ENCODE peak calls at places on chromosomes 4 and X, in nine cellular contexts. One of them, this sample, is unnamed.

GRCh38 chr4:17027495-17027894 is 129.1 kb upstream of the LDB2 start:
- DNase-seq in stimulated activated CD4-positive, alpha-beta T cell treated with anti-CD3 and anti-CD28 coated beads, TNF-alpha, amount 100 ng/mL, for 1 hour: no peak
- DNase-seq in RWPE1: peak
- DNase-seq in EL: peak
- DNase-seq in endothelial cell: no peak
- DNase-seq in fibroblast of the aortic adventitia: peak
- DNase-seq in NCI-H1105 treated with DMSO at 0.1 percent for 48 hours: no peak
- DNase-seq in ELF-1: no peak
- DNase-seq in lower lobe of right lung: no peak
- DNase-seq in this sample: peak

GRCh38 chrX:154541896-154542722 is 4.5 kb downstream of the G6PD start:
- DNase-seq in stimulated activated CD4-positive, alpha-beta T cell treated with anti-CD3 and anti-CD28 coated beads, TNF-alpha, amount 100 ng/mL, for 1 hour: peak
- DNase-seq in RWPE1: peak
- DNase-seq in EL: peak
- DNase-seq in endothelial cell: no peak
- DNase-seq in fibroblast of the aortic adventitia: peak
- DNase-seq in NCI-H1105 treated with DMSO at 0.1 percent for 48 hours: no peak
- DNase-seq in ELF-1: peak
- DNase-seq in lower lobe of right lung: peak
- DNase-seq in this sample: peak

GRCh38 chr4:158255727-158256324 is 45.5 kb downstream of the TMEM144 start:
- DNase-seq in stimulated activated CD4-positive, alpha-beta T cell treated with anti-CD3 and anti-CD28 coated beads, TNF-alpha, amount 100 ng/mL, for 1 hour: no peak
- DNase-seq in RWPE1: peak
- DNase-seq in EL: peak
- DNase-seq in endothelial cell: peak
- DNase-seq in fibroblast of the aortic adventitia: peak
- DNase-seq in NCI-H1105 treated with DMSO at 0.1 percent for 48 hours: peak
- DNase-seq in ELF-1: no peak
- DNase-seq in lower lobe of right lung: no peak
- DNase-seq in this sample: peak

GRCh38 chrX:22110729-22111494 is 78.8 kb downstream of the PHEX start:
- DNase-seq in stimulated activated CD4-positive, alpha-beta T cell treated with anti-CD3 and anti-CD28 coated beads, TNF-alpha, amount 100 ng/mL, for 1 hour: no peak
- DNase-seq in RWPE1: no peak
- DNase-seq in EL: peak
- DNase-seq in endothelial cell: no peak
- DNase-seq in fibroblast of the aortic adventitia: peak
- DNase-seq in NCI-H1105 treated with DMSO at 0.1 percent for 48 hours: no peak
- DNase-seq in ELF-1: no peak
- DNase-seq in lower lobe of right lung: no peak
- DNase-seq in this sample: no peak

GRCh38 chr4:57442834-57443291 is 332.7 kb upstream of the IGFBP7 start:
- DNase-seq in stimulated activated CD4-positive, alpha-beta T cell treated with anti-CD3 and anti-CD28 coated beads, TNF-alpha, amount 100 ng/mL, for 1 hour: no peak
- DNase-seq in RWPE1: peak
- DNase-seq in EL: peak
- DNase-seq in endothelial cell: peak
- DNase-seq in fibroblast of the aortic adventitia: peak
- DNase-seq in NCI-H1105 treated with DMSO at 0.1 percent for 48 hours: peak
- DNase-seq in ELF-1: peak
- DNase-seq in lower lobe of right lung: no peak
- DNase-seq in this sample: peak

GRCh38 chr4:53189011-53189410 is 176.8 kb downstream of the SCFD2 start:
- DNase-seq in stimulated activated CD4-positive, alpha-beta T cell treated with anti-CD3 and anti-CD28 coated beads, TNF-alpha, amount 100 ng/mL, for 1 hour: no peak
- DNase-seq in RWPE1: no peak
- DNase-seq in EL: peak
- DNase-seq in endothelial cell: no peak
- DNase-seq in fibroblast of the aortic adventitia: peak
- DNase-seq in NCI-H1105 treated with DMSO at 0.1 percent for 48 hours: no peak
- DNase-seq in ELF-1: no peak
- DNase-seq in lower lobe of right lung: no peak
- DNase-seq in this sample: no peak

GRCh38 chr4:73446336-73446938 is 10.4 kb downstream of the AFP start:
- DNase-seq in stimulated activated CD4-positive, alpha-beta T cell treated with anti-CD3 and anti-CD28 coated beads, TNF-alpha, amount 100 ng/mL, for 1 hour: no peak
- DNase-seq in RWPE1: peak
- DNase-seq in EL: peak
- DNase-seq in endothelial cell: peak
- DNase-seq in fibroblast of the aortic adventitia: peak
- DNase-seq in NCI-H1105 treated with DMSO at 0.1 percent for 48 hours: peak
- DNase-seq in ELF-1: no peak
- DNase-seq in lower lobe of right lung: no peak
- DNase-seq in this sample: peak

GRCh38 chrX:73963682-73964081 is 340.3 kb upstream of the ZCCHC13 start:
- DNase-seq in stimulated activated CD4-positive, alpha-beta T cell treated with anti-CD3 and anti-CD28 coated beads, TNF-alpha, amount 100 ng/mL, for 1 hour: no peak
- DNase-seq in RWPE1: no peak
- DNase-seq in EL: no peak
- DNase-seq in endothelial cell: no peak
- DNase-seq in fibroblast of the aortic adventitia: peak
- DNase-seq in NCI-H1105 treated with DMSO at 0.1 percent for 48 hours: no peak
- DNase-seq in ELF-1: no peak
- DNase-seq in lower lobe of right lung: no peak
- DNase-seq in this sample: no peak

GRCh38 chrX:37423864-37424569 is 74.9 kb downstream of the PRRG1 start:
- DNase-seq in stimulated activated CD4-positive, alpha-beta T cell treated with anti-CD3 and anti-CD28 coated beads, TNF-alpha, amount 100 ng/mL, for 1 hour: no peak
- DNase-seq in RWPE1: no peak
- DNase-seq in EL: peak
- DNase-seq in endothelial cell: no peak
- DNase-seq in fibroblast of the aortic adventitia: peak
- DNase-seq in NCI-H1105 treated with DMSO at 0.1 percent for 48 hours: no peak
- DNase-seq in ELF-1: no peak
- DNase-seq in lower lobe of right lung: no peak
- DNase-seq in this sample: no peak